ENCODE peak calls at places on chromosome 2, in four cellular contexts. F is RWPE1, P is pancreas, B is fibroblast of lung. J is an unnamed sample.

GRCh38 chr2:239775623-239776440 is 249.3 kb downstream of the NDUFA10 start:
- DNase-seq in P (no peak), B (no peak), F (no peak), J (no peak)

GRCh38 chr2:178025551-178026185 is 46.9 kb downstream of the PDE11A start:
- DNase-seq in P (no peak), F (no peak), B (no peak), J (no peak)

GRCh38 chr2:36545871-36546416 is 52.0 kb downstream of the FEZ2 start:
- DNase-seq in P (no peak), F (no peak), B (peak; percentile 52), J (no peak)

GRCh38 chr2:206518997-206519396 is 75.7 kb downstream of the ADAM23 start:
- DNase-seq in B (no peak), P (no peak), F (no peak), J (no peak)

GRCh38 chr2:179898873-179899272 is 37.5 kb upstream of the ZNF385B start:
- DNase-seq in F (no peak), P (no peak), B (peak; percentile 11), J (no peak)

GRCh38 chr2:160317113-160318099 is 117.3 kb upstream of the ITGB6 start:
- DNase-seq in P (no peak), B (peak; percentile 76), F (no peak), J (no peak)

GRCh38 chr2:96601382-96602292 is 36.5 kb downstream of the KANSL3 start:
- DNase-seq in P (peak; percentile 63), B (no peak), F (no peak), J (no peak)

GRCh38 chr2:164764996-164765395 is 76.6 kb downstream of the COBLL1 start:
- DNase-seq in F (no peak), P (no peak), B (peak; percentile 62), J (no peak)

GRCh38 chr2:176106636-176107539 is at the start of gene HOXD11:
- DNase-seq in F (peak; percentile 98), P (no peak), B (peak; percentile 9), J (peak; percentile 69)

GRCh38 chr2:24317491-24317920 is 42.8 kb downstream of the ITSN2 start:
- DNase-seq in P (peak; percentile 80), B (no peak), F (peak; percentile 7), J (no peak)

GRCh38 chr2:226354434-226354833 is 445.2 kb downstream of the IRS1 start:
- DNase-seq in P (no peak), F (no peak), B (peak; percentile 73), J (no peak)

GRCh38 chr2:8197101-8197500 is 484.8 kb upstream of the ID2 start:
- DNase-seq in F (no peak), B (peak; percentile 76), P (no peak), J (no peak)

GRCh38 chr2:162074937-162075688 is 1.1 kb upstream of the DPP4 start:
- DNase-seq in P (no peak), B (peak; percentile 66), F (no peak), J (no peak)

GRCh38 chr2:41994177-41994576 is 53.6 kb upstream of the PKDCC start:
- DNase-seq in P (no peak), B (peak; percentile 76), F (no peak), J (no peak)

GRCh38 chr2:240506406-240507059 is 51.3 kb downstream of the ANKMY1 start:
- DNase-seq in B (no peak), F (no peak), P (no peak), J (peak; percentile 55)

GRCh38 chr2:95269036-95269680 is 5.1 kb upstream of the PROM2 start:
- DNase-seq in F (no peak), P (no peak), B (no peak), J (no peak)

GRCh38 chr2:33085646-33086045 is 138.9 kb downstream of the LTBP1 start:
- DNase-seq in F (no peak), P (no peak), B (peak; percentile 53), J (no peak)

GRCh38 chr2:64447317-64448060 is 6.5 kb upstream of the LGALSL start:
- DNase-seq in F (no peak), P (no peak), B (peak; percentile 54), J (no peak)

GRCh38 chr2:169806586-169806985 is 7.9 kb downstream of the SSB start:
- DNase-seq in F (no peak), B (no peak), P (no peak), J (no peak)

GRCh38 chr2:75698928-75699327 is 11.8 kb downstream of the GCFC2 start:
- DNase-seq in B (peak; percentile 39), P (no peak), F (no peak), J (no peak)

GRCh38 chr2:177172034-177172880 is 40.3 kb upstream of the HNRNPA3 start:
- DNase-seq in P (no peak), B (peak; percentile 85), F (peak; percentile 78), J (no peak)

GRCh38 chr2:199612509-199613130 is 154.9 kb upstream of the SATB2 start:
- DNase-seq in P (no peak), F (no peak), B (no peak), J (no peak)

GRCh38 chr2:183995632-183996031 is 602.7 kb upstream of the ZNF804A start:
- DNase-seq in P (no peak), F (no peak), B (peak; percentile 85), J (no peak)

GRCh38 chr2:61889212-61889956 is 928 bp upstream of the CCT4 start:
- DNase-seq in F (no peak), P (peak; percentile 59), B (no peak), J (no peak)

GRCh38 chr2:136110528-136110927 is 7.4 kb downstream of the CXCR4 start:
- DNase-seq in F (no peak), B (no peak), P (no peak), J (no peak)

GRCh38 chr2:28720345-28720744 is 31.3 kb upstream of the PPP1CB start:
- DNase-seq in F (no peak), P (no peak), B (no peak), J (no peak)

GRCh38 chr2:24304098-24304497 is 56.2 kb downstream of the ITSN2 start:
- DNase-seq in B (peak; percentile 78), P (peak; percentile 84), F (peak; percentile 26), J (no peak)

GRCh38 chr2:120434909-120435308 is 89.0 kb downstream of the INHBB start:
- DNase-seq in P (peak; percentile 47), F (no peak), B (no peak), J (peak; percentile 50)

GRCh38 chr2:160294339-160294803 is 94.3 kb upstream of the ITGB6 start:
- DNase-seq in F (no peak), B (peak; percentile 89), P (no peak), J (no peak)

GRCh38 chr2:43000242-43001054 is 208.1 kb upstream of the HAAO start:
- DNase-seq in P (no peak), B (no peak), F (no peak), J (no peak)

GRCh38 chr2:69013837-69014796 is 1.1 kb downstream of the ANTXR1 start:
- DNase-seq in B (peak; percentile 57), F (no peak), P (no peak), J (no peak)
- TF ChIP-seq CTCF in B (peak; percentile 8), F (no peak), P (no peak), J (peak; percentile 11)

GRCh38 chr2:149800624-149801220 is 213.1 kb upstream of the MMADHC start:
- DNase-seq in P (no peak), F (no peak), B (no peak), J (no peak)
- TF ChIP-seq CTCF in P (no peak), F (no peak), B (no peak), J (no peak)

GRCh38 chr2:63424329-63425078 is 163.8 kb downstream of the WDPCP start:
- DNase-seq in P (peak; percentile 43), F (peak; percentile 28), B (peak; percentile 12), J (no peak)

GRCh38 chr2:63425606-63426005 is 162.7 kb downstream of the WDPCP start:
- DNase-seq in F (no peak), B (no peak), P (no peak), J (no peak)

DNA sequence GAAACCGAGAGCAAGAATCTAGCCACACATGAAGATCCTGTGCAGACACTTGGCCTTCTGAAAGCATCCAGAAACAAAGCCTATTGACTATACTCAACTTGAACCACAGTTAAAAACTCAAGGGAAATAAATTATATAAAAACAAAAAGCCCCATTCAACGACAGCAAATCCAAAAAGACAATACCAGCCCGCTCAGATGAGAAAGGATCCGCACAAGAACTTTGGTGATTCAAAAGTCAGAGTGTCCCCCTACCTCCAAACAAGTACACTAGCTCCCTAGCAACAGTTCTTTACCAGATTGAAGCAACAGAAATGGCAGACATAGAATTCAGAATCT is 163.2 kb downstream of the WDPCP start:
- DNase-seq in B (no peak), F (no peak), P (no peak), J (no peak)
- TF ChIP-seq CTCF in B (no peak), F (peak; percentile 2), P (no peak), J (peak; percentile 14)

DNA sequence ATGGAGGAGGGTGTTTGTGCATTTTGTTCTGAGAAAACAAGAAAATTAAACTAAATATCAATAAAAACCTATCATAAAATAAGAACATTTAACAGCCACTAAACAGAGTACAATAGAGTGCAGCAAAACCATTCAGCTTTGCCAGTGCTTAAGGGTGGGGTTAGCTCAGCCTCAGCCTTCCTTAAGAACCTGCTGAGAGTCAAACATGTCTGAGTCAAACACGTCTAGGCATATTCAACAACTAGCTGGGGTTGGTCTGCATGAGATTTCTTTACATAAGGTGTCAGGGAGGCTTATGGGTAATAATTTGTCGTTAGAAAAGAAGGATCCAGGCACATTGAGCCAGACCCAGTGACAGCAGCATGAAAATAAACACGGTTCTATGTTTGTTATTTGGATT is 298.2 kb downstream of the SP3 start:
- DNase-seq in B (no peak), P (no peak), F (no peak), J (no peak)
- TF ChIP-seq CTCF in B (no peak), P (no peak), F (no peak), J (no peak)

GRCh38 chr2:12606472-12607000 is 110.2 kb upstream of the TRIB2 start:
- DNase-seq in B (peak; percentile 67), P (no peak), F (no peak), J (no peak)
- TF ChIP-seq CTCF in B (peak; percentile 36), P (no peak), F (no peak), J (peak; percentile 39)

DNA sequence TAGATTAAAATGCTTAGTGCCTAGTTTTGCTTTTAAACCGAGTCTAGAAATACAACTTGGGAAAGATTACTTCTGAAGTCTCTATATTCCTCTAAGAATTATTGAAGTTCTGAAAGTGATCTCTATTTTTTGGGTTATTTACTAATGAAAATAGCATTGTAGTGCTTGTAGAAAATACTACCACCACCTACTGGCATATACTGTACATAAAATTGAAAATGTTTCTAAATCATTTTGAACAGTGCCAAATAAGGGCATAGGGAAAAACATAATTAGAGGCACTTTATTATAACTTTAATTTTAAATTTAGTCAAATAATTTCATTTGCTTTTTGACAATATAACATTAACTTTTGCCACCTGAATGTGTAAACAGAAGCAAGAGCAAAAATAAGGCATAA is 1399.6 kb upstream of the ZEB2 start:
- DNase-seq in B (no peak), P (no peak), F (no peak), J (no peak)
- TF ChIP-seq CTCF in B (peak; percentile 23), P (no peak), F (no peak), J (peak; percentile 45)

GRCh38 chr2:99933894-99934650 is 208.3 kb downstream of the AFF3 start:
- DNase-seq in B (no peak), F (no peak), P (no peak), J (no peak)
- TF ChIP-seq CTCF in B (no peak), F (no peak), P (no peak), J (no peak)